ENCODE peak calls at places on chromosomes 5 and 9, in eight cellular contexts. B is A549; N is uterus; E is breast epithelium; M is mesendoderm; P is CD4-positive, CD25-positive, alpha-beta regulatory T cell; L is CD8-positive, alpha-beta T cell; R is RWPE2. K is an unnamed sample. For H3K4me1, the result is how much of the 10 kb centered on the place peaks cover.

GRCh38 chr9:134942421-134943119 is 24.9 kb upstream of the FCN1 start:
- DNase-seq in B (no peak), N (no peak), E (no peak), M (no peak), P (no peak), L (no peak), R (peak), K (no peak)

GRCh38 chr9:76827286-76828080 is 63.2 kb downstream of the PCA3 start:
- DNase-seq in B (no peak), N (no peak), E (no peak), M (peak), P (no peak), L (no peak), R (no peak), K (no peak)

GRCh38 chr5:2300421-2300820 is 417.7 kb upstream of the IRX4 start:
- DNase-seq in B (no peak), N (no peak), E (peak), M (no peak), P (no peak), L (no peak), R (no peak), K (no peak)

GRCh38 chr5:67639311-67639710 is 442.7 kb upstream of the CD180 start:
- DNase-seq in B (no peak), N (no peak), E (no peak), M (peak), P (no peak), L (no peak), R (no peak), K (no peak)

GRCh38 chr5:135599421-135600140 is 20.8 kb upstream of the CXCL14 start:
- DNase-seq in B (no peak), N (no peak), E (no peak), M (no peak), P (no peak), L (no peak), R (no peak), K (peak)

GRCh38 chr5:181223729-181224389 is 778 bp downstream of the TRIM41 start:
- DNase-seq in B (no peak), N (no peak), E (no peak), M (peak), P (no peak), L (no peak), R (peak), K (no peak)

GRCh38 chr9:88792502-88792901 is 198.8 kb upstream of the S1PR3 start:
- DNase-seq in B (no peak), N (no peak), E (no peak), M (no peak), P (no peak), L (no peak), R (no peak), K (no peak)

GRCh38 chr5:14108170-14108996 is 34.8 kb upstream of the TRIO start:
- DNase-seq in B (peak), N (peak), E (no peak), M (peak), P (peak), L (peak), R (no peak), K (no peak)

GRCh38 chr9:132663120-132663519 is 6.7 kb downstream of the DDX31 start:
- DNase-seq in B (no peak), N (no peak), E (no peak), M (peak), P (no peak), L (no peak), R (no peak), K (no peak)

GRCh38 chr5:109186759-109187158 is 223.0 kb downstream of the PJA2 start:
- DNase-seq in B (no peak), N (no peak), E (no peak), M (no peak), P (no peak), L (no peak), R (no peak), K (no peak)

GRCh38 chr5:143396353-143396940 is 7.0 kb downstream of the NR3C1 start:
- DNase-seq in B (no peak), N (no peak), E (no peak), M (no peak), P (no peak), L (no peak), R (no peak), K (no peak)

GRCh38 chr9:6788175-6789016 is 30.6 kb downstream of the KDM4C start:
- DNase-seq in B (peak), N (no peak), E (no peak), M (peak), P (no peak), L (no peak), R (no peak), K (no peak)

GRCh38 chr9:77215874-77216273 is 38.5 kb downstream of the VPS13A start:
- DNase-seq in B (no peak), N (no peak), E (no peak), M (peak), P (no peak), L (no peak), R (no peak), K (no peak)

GRCh38 chr5:12730354-12730753 is 826.1 kb upstream of the CTNND2 start:
- DNase-seq in B (no peak), N (no peak), E (no peak), M (no peak), P (no peak), L (no peak), R (no peak), K (no peak)

DNA sequence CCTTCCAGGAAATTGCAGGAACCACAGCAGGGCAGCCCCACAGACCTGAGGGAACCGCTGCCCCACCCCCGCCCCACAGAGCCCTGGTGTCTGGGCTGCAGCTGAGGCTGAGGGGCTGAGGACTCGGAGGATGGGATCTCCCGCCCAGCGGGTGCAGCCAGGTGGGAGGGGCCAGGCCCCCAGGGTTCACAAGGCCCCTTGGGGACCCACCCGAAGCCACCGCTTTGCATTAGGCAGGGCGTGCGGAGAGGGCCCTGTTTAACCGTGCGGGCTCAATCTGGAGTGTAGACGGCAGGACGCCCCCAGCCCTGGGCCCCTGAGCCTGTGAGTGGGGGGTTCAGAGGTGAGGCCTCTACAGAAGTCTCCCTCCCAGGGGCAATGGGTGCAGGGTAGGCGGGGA is 10.8 kb downstream of the NOTCH1 start:
- DNase-seq in B (no peak), N (no peak), E (no peak), M (no peak), P (no peak), L (no peak), R (no peak), K (peak)
- H3K4me1 ChIP-seq in B (under half), N (under half), E (under half), M (under half), P (half or more), L (half or more), R (under half), K (half or more)

GRCh38 chr5:124743534-124744169 is 2.8 kb downstream of the ZNF608 start:
- DNase-seq in B (no peak), N (no peak), E (no peak), M (peak), P (no peak), L (no peak), R (no peak), K (no peak)

GRCh38 chr5:124742521-124742920 is 3.9 kb downstream of the ZNF608 start:
- DNase-seq in B (no peak), N (no peak), E (no peak), M (no peak), P (no peak), L (no peak), R (no peak), K (no peak)

GRCh38 chr5:124742983-124743533 is 3.4 kb downstream of the ZNF608 start:
- DNase-seq in B (no peak), N (no peak), E (no peak), M (peak), P (no peak), L (no peak), R (peak), K (no peak)

GRCh38 chr5:124740991-124741583 is 5.4 kb downstream of the ZNF608 start:
- DNase-seq in B (no peak), N (no peak), E (no peak), M (no peak), P (no peak), L (no peak), R (no peak), K (no peak)

GRCh38 chr5:124741711-124742496 is 4.5 kb downstream of the ZNF608 start:
- DNase-seq in B (no peak), N (no peak), E (no peak), M (peak), P (no peak), L (no peak), R (no peak), K (no peak)
- H3K4me1 ChIP-seq in B (under half), N (under half), E (under half), M (under half), P (under half), L (under half), R (under half), K (half or more)

GRCh38 chr5:128099944-128100343 is 16.4 kb downstream of the SLC12A2 start:
- DNase-seq in B (no peak), N (no peak), E (no peak), M (no peak), P (no peak), L (no peak), R (no peak), K (no peak)

GRCh38 chr5:128097224-128097623 is 13.7 kb downstream of the SLC12A2 start:
- DNase-seq in B (no peak), N (no peak), E (no peak), M (no peak), P (no peak), L (no peak), R (no peak), K (no peak)

GRCh38 chr5:128101676-128102075 is 18.1 kb downstream of the SLC12A2 start:
- DNase-seq in B (no peak), N (no peak), E (no peak), M (peak), P (no peak), L (no peak), R (no peak), K (no peak)

GRCh38 chr5:128100860-128101557 is 17.4 kb downstream of the SLC12A2 start:
- DNase-seq in B (no peak), N (no peak), E (no peak), M (no peak), P (no peak), L (no peak), R (no peak), K (no peak)

DNA sequence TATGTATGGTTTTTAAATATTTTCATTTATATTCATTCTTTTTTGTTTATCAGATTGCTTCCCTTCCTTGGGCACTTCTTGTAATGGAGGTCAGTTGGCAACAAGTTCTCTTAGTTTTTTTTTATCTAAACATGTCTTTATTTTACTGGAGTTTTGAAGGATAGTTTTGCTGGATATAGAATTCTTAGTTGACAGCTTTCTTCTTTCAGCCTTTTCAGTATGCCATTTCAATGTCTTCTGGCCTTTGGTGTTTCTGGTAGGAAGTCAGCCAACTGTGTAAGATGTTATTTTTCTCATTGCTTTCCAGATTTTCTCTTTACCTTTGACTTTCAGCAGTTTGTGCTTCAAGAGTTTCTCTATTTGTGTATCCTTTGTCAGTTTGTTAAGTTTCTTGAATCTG is 14.2 kb downstream of the SLC12A2 start:
- DNase-seq in B (no peak), N (no peak), E (no peak), M (no peak), P (no peak), L (no peak), R (no peak), K (no peak)
- H3K4me1 ChIP-seq in B (under half), N (under half), E (under half), M (under half), P (under half), L (under half), R (under half), K (under half)

DNA sequence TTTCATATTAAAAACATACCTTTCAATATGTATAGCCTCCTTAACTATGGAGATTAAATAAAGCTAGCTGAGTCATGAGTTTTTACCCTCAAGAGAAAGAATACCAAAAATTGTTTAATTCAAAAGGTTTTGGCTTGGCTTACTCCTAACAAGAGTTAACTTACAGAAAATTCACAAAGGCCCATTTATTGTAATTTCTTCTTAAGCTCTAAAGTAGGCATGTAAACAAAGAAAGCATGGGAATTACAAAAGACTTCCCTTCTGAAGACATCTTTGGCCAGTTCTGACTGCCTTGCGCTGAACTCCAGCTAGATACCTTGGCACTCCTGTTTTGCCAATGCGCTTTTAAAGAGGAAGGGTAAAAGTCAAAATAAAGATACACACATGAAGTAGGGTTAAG is 28.2 kb downstream of the PUM3 start:
- DNase-seq in B (no peak), N (no peak), E (no peak), M (no peak), P (no peak), L (no peak), R (no peak), K (no peak)
- H3K4me1 ChIP-seq in B (half or more), N (under half), E (under half), M (under half), P (under half), L (under half), R (under half), K (under half)

GRCh38 chr5:10077721-10078551 is 171.8 kb downstream of the ATPSCKMT start:
- DNase-seq in B (no peak), N (no peak), E (no peak), M (no peak), P (no peak), L (no peak), R (no peak), K (no peak)
- H3K4me1 ChIP-seq in B (under half), N (under half), E (under half), M (under half), P (under half), L (under half), R (under half), K (under half)

DNA sequence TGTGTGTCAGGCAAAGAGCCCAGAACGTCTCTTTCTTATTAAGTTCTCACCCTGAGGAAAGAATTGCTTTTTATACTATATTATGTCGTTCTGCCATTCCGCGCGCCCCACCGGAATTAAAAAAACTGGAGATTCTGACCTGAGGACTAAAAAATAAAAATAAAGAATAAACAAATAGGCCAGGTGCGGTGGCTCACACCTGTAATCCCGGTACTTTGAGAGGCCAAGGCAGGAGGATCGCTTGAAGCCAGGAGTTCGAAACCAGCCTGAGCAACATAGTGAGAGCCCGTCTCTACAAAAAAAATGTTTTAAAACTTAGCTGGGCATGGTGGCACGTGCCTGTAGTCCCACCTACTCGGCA is 677 bp upstream of the DYNC2I2 start:
- DNase-seq in B (no peak), N (no peak), E (no peak), M (no peak), P (no peak), L (no peak), R (no peak), K (no peak)
- H3K4me1 ChIP-seq in B (under half), N (under half), E (under half), M (under half), P (under half), L (under half), R (under half), K (under half)

GRCh38 chr5:18965893-18966292 is 1022.1 kb downstream of the CDH18 start:
- DNase-seq in B (no peak), N (no peak), E (no peak), M (no peak), P (no peak), L (no peak), R (no peak), K (no peak)

GRCh38 chr5:18961234-18961633 is 1026.8 kb downstream of the CDH18 start:
- DNase-seq in B (no peak), N (no peak), E (no peak), M (no peak), P (no peak), L (no peak), R (no peak), K (no peak)
- H3K4me1 ChIP-seq in B (under half), N (under half), E (under half), M (under half), P (under half), L (under half), R (under half), K (under half)

GRCh38 chr5:158928405-158928804 is 171.3 kb downstream of the EBF1 start:
- DNase-seq in B (no peak), N (no peak), E (no peak), M (no peak), P (no peak), L (no peak), R (no peak), K (no peak)
- H3K4me1 ChIP-seq in B (under half), N (under half), E (under half), M (under half), P (under half), L (under half), R (under half), K (under half)

DNA sequence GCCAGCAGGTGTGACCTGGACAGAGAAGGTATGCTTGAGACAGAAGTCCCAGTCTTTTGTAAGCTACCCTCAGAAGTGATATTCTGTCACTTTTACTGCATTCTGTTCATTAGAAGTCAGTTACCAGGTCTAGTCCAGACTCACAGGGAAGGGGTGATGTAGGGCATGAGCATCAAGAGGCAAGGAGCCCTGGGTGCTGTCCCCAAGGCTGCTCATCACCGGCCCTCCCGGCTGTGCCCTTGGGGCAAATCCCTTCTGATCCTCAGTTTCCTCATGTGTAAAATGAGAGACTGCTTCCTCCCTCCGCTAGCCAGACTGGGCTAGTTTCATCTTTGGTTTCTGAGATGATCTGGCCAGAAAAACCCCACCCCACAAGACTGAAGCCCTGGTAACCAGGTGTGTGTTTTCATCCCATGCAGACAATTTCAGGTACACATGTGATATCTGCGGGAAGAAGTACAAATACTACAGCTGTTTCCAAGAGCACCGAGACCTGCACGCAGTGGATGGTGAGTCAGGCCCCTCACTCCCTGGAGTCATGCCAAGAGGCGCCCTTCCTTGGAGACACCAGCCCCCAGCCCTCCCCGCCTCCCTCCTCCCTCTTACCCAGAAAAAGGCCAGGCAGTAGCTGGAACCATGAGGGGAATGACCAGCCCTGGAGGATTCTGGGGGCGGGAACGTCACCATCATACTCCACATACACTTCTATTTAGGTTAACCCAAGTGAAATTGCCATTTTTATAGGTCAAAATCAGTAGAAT is 71.0 kb downstream of the AMBP start:
- DNase-seq in B (no peak), N (peak), E (peak), M (no peak), P (no peak), L (no peak), R (peak), K (peak)
- H3K4me1 ChIP-seq in B (under half), N (under half), E (under half), M (under half), P (under half), L (under half), R (under half), K (under half)